ENCODE peak calls at places on chromosomes 16 and 17, in five cellular contexts. S is IMR-90; Z is activated CD8-positive, alpha-beta T cell treated with anti-CD3 and anti-CD28 coated beads for 36 hours; C is neural progenitor cell; H is upper lobe of right lung. U is an unnamed sample.

GRCh38 chr17:45677770-45678169 is 106.3 kb upstream of the CRHR1 start:
- DNase-seq in S (peak), Z (no peak), C (no peak), H (no peak), U (no peak)

GRCh38 chr17:75565066-75565465 is 22.5 kb upstream of the MYO15B start:
- DNase-seq in S (peak), Z (no peak), C (no peak), H (no peak), U (no peak)

GRCh38 chr16:30068750-30069574 is 3.4 kb downstream of the ALDOA start:
- DNase-seq in S (no peak), Z (peak), C (peak), H (no peak), U (no peak)

GRCh38 chr16:49833055-49833454 is 22.9 kb downstream of the ZNF423 start:
- DNase-seq in S (no peak), Z (no peak), C (no peak), H (no peak), U (no peak)

GRCh38 chr17:34182036-34182803 is 72.9 kb upstream of the CCL2 start:
- DNase-seq in S (no peak), Z (no peak), C (no peak), H (no peak), U (no peak)

GRCh38 chr17:64133546-64134215 is 3.7 kb upstream of the ERN1 start:
- DNase-seq in S (peak), Z (peak), C (peak), H (no peak), U (no peak)

GRCh38 chr17:70629902-70630301 is 460.6 kb downstream of the KCNJ2 start:
- DNase-seq in S (peak), Z (peak), C (no peak), H (no peak), U (no peak)

GRCh38 chr16:49121636-49122035 is 160.0 kb downstream of the CBLN1 start:
- DNase-seq in S (no peak), Z (no peak), C (no peak), H (no peak), U (no peak)

GRCh38 chr17:40191237-40192208 is 14.3 kb downstream of the RAPGEFL1 start:
- DNase-seq in S (peak), Z (peak), C (peak), H (peak), U (peak)

GRCh38 chr17:45405250-45406086 is 27.2 kb downstream of the ARHGAP27 start:
- DNase-seq in S (no peak), Z (peak), C (peak), H (no peak), U (peak)

GRCh38 chr17:62995377-62995885 is 29.4 kb downstream of the TANC2 start:
- DNase-seq in S (peak), Z (peak), C (peak), H (no peak), U (no peak)

GRCh38 chr17:4967539-4968165 is at the start of gene SPAG7:
- DNase-seq in S (peak), Z (peak), C (peak), H (peak), U (peak)

GRCh38 chr16:67301080-67301757 is 21.9 kb downstream of the PLEKHG4 start:
- DNase-seq in S (no peak), Z (no peak), C (no peak), H (peak), U (no peak)

GRCh38 chr17:32335046-32335445 is 6.9 kb downstream of the C17orf75 start:
- DNase-seq in S (no peak), Z (no peak), C (no peak), H (no peak), U (no peak)

DNA sequence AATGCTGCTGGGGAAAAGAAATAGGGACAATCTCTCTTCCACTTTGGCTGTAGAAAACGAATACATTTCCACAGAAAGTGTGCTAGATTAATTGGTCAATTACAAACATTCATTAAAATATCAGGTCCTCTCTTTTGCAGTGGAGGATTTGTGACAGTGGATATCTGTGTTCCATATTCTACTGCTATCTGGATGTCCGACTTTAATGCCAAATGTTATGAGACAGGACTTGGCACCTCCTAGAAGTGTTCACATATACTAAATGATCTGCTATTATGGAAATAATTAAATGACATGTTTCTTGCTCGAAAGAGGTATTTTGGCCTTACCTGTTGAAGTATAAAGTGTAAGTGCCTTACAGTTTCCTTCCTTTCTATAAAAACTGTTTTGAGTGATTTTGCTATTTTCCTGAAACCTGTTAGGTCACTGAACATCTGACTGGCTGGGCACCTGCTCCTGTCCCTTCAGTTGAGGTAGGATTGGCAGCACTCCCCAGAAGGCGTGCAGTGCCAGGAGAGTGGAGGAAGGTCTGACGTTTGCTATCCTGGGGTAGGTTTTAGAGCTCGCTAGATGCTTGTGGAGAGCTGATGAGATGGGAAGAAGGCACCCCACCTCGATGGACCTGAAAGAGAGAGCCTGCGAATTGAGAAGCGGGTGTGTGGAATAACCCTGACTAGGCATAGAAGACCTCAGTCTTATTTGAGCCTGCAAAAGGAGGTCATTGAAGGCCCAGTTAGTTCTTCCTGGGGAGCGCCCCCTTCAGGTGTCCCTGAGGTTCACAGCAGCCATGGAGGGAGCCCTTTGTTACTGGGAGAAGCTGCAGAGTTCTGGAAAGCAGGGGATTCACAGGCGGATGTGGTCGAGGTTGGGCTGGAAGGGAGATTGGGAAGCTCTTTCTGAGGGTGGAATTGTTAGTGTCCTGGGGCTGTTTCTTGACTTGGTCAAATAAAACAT is 159.4 kb upstream of the ZNF267 start:
- DNase-seq in S (no peak), Z (peak), C (peak), H (no peak), U (no peak)
- TF ChIP-seq CTCF in S (peak), Z (no peak), C (peak), H (peak), U (peak)

DNA sequence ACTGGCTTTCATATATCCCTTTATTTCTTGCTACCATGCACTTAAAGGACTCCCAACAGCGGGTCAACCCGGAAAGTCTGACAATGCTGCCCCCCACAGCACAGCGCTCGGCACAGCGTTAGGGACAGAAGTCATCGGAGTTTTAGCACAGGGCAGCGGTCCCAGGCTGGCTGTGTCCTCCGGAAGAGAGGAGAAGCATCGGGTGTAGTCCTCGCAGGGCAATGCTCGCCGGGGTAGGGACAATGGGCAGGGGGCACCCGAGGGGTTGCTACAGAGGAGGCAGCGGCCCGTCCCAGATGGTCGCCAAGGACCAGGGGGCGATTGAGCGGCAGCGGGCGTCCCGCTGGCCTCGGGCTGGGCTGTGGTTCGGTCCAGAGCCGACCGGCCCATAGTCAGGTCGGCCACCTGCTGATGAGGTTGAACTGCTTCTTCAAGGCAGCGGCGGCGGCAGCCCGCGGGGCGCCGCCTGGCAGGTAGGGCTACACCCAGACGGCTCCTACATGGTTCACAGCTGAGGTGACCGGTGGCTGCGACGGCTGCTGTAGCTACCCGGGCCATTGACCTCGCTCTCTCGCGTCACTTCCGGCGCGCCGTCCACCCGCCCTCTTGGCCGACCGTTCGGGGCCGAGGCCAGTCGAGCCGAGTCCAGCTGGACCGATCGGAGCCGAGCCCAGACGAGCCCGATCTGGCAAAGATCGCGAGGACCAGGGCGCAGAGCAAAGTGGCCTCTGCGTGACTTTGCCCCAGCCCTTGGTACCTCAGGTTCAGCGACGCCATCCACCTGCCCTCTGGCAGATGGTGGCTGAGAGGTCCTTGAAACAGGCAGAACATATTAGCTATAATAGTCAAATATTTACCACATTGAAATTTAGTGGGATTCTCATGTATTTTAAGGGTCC is 4.7 kb upstream of the LCMT1 start:
- DNase-seq in S (peak), Z (peak), C (peak), H (peak), U (peak)
- TF ChIP-seq CTCF in S (peak), Z (peak), C (peak), H (peak), U (peak)

DNA sequence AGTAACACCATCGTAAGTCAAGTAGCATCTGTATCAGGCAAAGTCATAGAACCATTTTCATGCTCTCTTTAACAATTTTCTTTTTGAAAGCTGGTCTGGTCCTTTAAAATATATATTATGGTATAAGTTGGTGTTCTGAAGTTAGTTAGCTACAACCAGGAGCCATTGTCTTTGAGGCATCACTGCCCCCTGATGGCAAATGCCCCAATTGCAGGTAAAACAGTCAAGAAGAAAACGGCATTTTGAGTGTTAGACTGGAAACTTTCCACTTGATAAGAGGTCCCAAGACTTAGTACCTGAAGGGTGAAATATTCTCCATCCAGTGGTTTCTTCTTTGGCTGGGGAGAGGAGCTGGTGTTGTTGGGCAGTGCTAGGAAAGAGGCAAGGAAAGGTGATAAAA is 14.1 kb downstream of the TP53 start:
- DNase-seq in S (no peak), Z (peak), C (peak), H (no peak), U (no peak)
- TF ChIP-seq CTCF in S (peak), Z (peak), C (peak), H (peak), U (peak)

GRCh38 chr17:73163043-73163442 is 1.8 kb upstream of the SSTR2 start:
- DNase-seq in S (no peak), Z (no peak), C (no peak), H (no peak), U (no peak)
- TF ChIP-seq CTCF in S (no peak), Z (no peak), C (no peak), H (no peak), U (no peak)

GRCh38 chr16:82738699-82739098 is 111.9 kb downstream of the CDH13 start:
- DNase-seq in S (peak), Z (peak), C (no peak), H (no peak), U (no peak)
- TF ChIP-seq CTCF in S (peak), Z (no peak), C (peak), H (no peak), U (peak)

GRCh38 chr17:35896011-35896587 is 15.9 kb upstream of the CCL5 start:
- DNase-seq in S (no peak), Z (peak), C (no peak), H (no peak), U (no peak)

GRCh38 chr17:35900280-35900679 is 20.1 kb upstream of the CCL5 start:
- DNase-seq in S (no peak), Z (peak), C (no peak), H (no peak), U (no peak)

GRCh38 chr17:35900693-35901487 is 20.7 kb upstream of the CCL5 start:
- DNase-seq in S (no peak), Z (peak), C (no peak), H (no peak), U (no peak)

GRCh38 chr17:35895602-35896001 is 15.4 kb upstream of the CCL5 start:
- DNase-seq in S (peak), Z (peak), C (no peak), H (no peak), U (no peak)

DNA sequence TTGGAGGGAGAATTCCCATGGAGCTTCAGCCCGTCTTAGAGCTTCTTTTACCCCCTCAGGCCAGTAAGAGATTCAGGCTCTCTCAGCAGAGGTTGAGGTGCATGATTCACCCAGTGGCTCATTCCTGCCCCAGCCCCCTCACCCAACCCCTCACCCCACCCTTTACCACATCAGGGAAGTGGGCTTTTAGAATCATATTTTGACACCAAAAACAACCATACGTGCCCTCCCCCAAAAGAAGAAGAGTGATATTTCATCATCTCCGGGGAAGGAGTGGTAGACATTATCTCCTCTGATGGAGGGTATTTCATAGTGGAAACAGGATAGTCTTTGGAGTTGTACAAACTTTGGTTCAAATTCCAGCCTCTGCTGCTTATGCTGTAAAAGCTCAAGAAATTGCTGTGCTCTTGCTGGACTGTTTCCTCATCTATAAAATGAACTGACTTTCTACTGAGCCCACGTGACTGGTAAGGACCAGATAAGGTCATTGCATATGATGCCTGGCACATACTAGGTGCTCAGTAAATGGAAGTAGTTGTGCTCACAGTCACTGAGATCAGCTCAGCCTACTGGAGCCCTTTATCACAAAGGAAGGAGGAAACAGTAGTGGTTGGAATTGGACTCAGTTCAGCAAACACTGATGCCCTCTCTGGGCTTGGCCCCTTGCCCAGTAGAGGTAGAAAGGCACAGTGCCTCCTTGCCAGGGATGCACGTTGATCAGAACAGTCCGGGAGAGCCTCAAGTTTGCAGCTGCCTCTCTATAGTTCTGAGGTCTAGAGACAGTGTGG is 18.3 kb upstream of the CCL5 start:
- DNase-seq in S (no peak), Z (peak), C (no peak), H (no peak), U (no peak)
- TF ChIP-seq CTCF in S (no peak), Z (no peak), C (no peak), H (no peak), U (no peak)

GRCh38 chr17:41322264-41322902 is 6.9 kb upstream of the KRTAP17-1 start:
- DNase-seq in S (peak), Z (no peak), C (peak), H (no peak), U (no peak)
- TF ChIP-seq CTCF in S (peak), Z (peak), C (peak), H (peak), U (peak)

GRCh38 chr16:70437582-70438324 is 1.1 kb downstream of the ST3GAL2 start:
- DNase-seq in S (peak), Z (peak), C (peak), H (no peak), U (no peak)
- TF ChIP-seq CTCF in S (no peak), Z (no peak), C (no peak), H (no peak), U (no peak)

DNA sequence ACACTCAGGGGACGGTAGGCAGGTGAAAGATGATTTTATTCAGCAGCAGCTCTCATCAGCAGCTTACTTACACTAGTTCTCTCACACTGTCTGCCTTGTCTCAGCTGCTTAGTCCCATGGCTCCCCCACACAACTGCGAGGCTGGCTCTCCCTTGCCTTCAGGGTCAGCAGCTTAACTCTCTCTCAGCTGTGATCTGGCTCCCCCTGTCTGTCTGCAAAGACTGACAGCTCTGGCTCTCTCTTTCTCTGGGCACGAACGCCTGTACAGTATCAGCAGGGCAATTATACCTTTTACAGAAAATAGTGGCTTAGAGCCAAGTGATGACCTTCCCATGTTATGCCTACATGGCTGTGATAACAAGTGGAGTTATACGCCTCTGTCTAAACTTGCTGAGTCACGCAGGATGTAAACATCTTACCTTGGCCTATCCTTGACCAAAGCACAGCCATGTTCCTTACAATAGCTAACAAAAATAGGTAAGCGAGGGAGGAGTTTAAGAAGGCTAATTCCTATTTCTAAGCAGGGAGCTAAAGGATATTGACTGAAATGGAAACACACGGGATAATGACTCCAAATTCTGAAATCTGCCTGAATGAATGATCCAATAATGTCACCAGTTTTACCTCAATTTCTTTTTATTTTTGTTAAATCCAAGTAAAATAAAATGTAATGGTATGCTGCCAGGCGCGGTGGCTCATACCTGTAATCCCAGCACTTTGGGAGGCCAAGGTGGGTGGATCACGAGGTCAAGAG is 1.1 kb upstream of the NDUFAB1 start:
- DNase-seq in S (no peak), Z (peak), C (peak), H (no peak), U (no peak)
- TF ChIP-seq CTCF in S (no peak), Z (no peak), C (peak), H (no peak), U (no peak)

GRCh38 chr17:56641894-56642293 is 48.4 kb downstream of the NOG start:
- DNase-seq in S (no peak), Z (no peak), C (no peak), H (no peak), U (no peak)
- TF ChIP-seq CTCF in S (no peak), Z (no peak), C (no peak), H (no peak), U (no peak)

U was measured in progenitor cell of endocrine pancreas.